ENCODE peak calls at places on chromosomes 13 and 19, in four cellular contexts. S is GM23338, P is neuronal stem cell, V is neural progenitor cell. Z is an unnamed sample.

GRCh38 chr13:27186295-27186694 is 14.7 kb upstream of the USP12 start:
- DNase-seq in S (no peak), V (no peak), P (no peak), Z (peak; percentile 59)

GRCh38 chr19:48997972-48998371 is 4.3 kb downstream of the RUVBL2 start:
- DNase-seq in P (peak; percentile 43), S (peak; percentile 95), V (peak; percentile 88), Z (no peak)

GRCh38 chr13:93450226-93450625 is 223.6 kb downstream of the GPC6 start:
- DNase-seq in P (no peak), V (no peak), S (no peak), Z (peak; percentile 58)

GRCh38 chr13:21234537-21234936 is 58.1 kb downstream of the MRPL57 start:
- DNase-seq in V (no peak), P (no peak), S (no peak), Z (peak; percentile 37)

GRCh38 chr19:30877591-30878230 is 471.5 kb downstream of the TSHZ3 start:
- DNase-seq in V (no peak), S (no peak), P (no peak), Z (no peak)

GRCh38 chr19:36604656-36605100 is 435 bp upstream of the ZNF382 start:
- DNase-seq in P (no peak), V (peak; percentile 54), S (peak; percentile 24), Z (peak; percentile 45)

GRCh38 chr13:27969866-27970229 is 733 bp upstream of the CDX2 start:
- DNase-seq in S (no peak), V (no peak), P (no peak), Z (no peak)

GRCh38 chr13:92413452-92413851 is 813.2 kb upstream of the GPC6 start:
- DNase-seq in S (no peak), V (no peak), P (no peak), Z (no peak)

GRCh38 chr19:15640294-15640903 is at the start of gene CYP4F3:
- DNase-seq in S (no peak), V (no peak), P (no peak), Z (peak; percentile 95)

DNA sequence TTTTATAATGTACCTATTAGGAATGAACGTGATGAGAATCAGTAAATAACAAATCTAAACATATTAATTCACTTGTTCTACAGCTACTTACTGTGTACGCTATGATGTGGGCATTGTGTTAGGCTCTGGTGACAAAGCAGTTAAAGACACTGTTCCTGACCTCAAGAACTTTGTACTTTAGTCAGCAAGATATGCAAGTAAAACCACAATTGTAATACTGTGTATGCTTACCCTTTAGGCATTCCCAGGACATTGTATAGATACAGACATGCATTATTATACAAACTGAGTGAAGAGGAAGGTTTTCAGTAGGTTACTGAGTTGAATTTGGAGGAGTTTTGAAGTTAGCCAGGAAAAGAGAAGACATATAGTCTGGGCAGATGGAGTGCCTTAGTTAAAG is 435.8 kb downstream of the HS6ST3 start:
- DNase-seq in P (no peak), V (no peak), S (no peak), Z (no peak)
- H3K27me3 ChIP-seq in P (no peaks in the 10 kb centered on the region), V (no peaks in the 10 kb centered on the region), S (no peaks in the 10 kb centered on the region), Z (no peaks in the 10 kb centered on the region)

GRCh38 chr19:10392120-10392519 is 11.2 kb downstream of the CDC37 start:
- DNase-seq in S (no peak), P (no peak), V (no peak), Z (no peak)
- H3K36me3 ChIP-seq in S (peaks cover 14% of the 10 kb centered on the region), P (peaks cover 70% of the 10 kb centered on the region), V (no peaks in the 10 kb centered on the region), Z (peaks cover 14% of the 10 kb centered on the region)

GRCh38 chr13:33510350-33510749 is 224.8 kb upstream of the STARD13 start:
- DNase-seq in S (no peak), P (no peak), V (no peak), Z (no peak)
- H2AFZ ChIP-seq in S (peak overlapping the region; percentile 74), P (peak overlapping the region; percentile 87), V (no peak overlapping the region), Z (no peak overlapping the region)

GRCh38 chr19:29529646-29530548 is 4.1 kb downstream of the VSTM2B start:
- DNase-seq in P (peak; percentile 54), V (peak; percentile 80), S (peak; percentile 81), Z (no peak)

GRCh38 chr19:29528946-29529645 is 3.3 kb downstream of the VSTM2B start:
- DNase-seq in S (peak; percentile 49), V (peak; percentile 48), P (peak; percentile 26), Z (peak; percentile 2)

GRCh38 chr19:29527500-29528328 is 1.9 kb downstream of the VSTM2B start:
- DNase-seq in P (no peak), V (no peak), S (peak; percentile 43), Z (no peak)

GRCh38 chr19:29526730-29527499 is 1.1 kb downstream of the VSTM2B start:
- DNase-seq in S (peak; percentile 57), V (peak; percentile 68), P (peak; percentile 53), Z (peak; percentile 5)

DNA sequence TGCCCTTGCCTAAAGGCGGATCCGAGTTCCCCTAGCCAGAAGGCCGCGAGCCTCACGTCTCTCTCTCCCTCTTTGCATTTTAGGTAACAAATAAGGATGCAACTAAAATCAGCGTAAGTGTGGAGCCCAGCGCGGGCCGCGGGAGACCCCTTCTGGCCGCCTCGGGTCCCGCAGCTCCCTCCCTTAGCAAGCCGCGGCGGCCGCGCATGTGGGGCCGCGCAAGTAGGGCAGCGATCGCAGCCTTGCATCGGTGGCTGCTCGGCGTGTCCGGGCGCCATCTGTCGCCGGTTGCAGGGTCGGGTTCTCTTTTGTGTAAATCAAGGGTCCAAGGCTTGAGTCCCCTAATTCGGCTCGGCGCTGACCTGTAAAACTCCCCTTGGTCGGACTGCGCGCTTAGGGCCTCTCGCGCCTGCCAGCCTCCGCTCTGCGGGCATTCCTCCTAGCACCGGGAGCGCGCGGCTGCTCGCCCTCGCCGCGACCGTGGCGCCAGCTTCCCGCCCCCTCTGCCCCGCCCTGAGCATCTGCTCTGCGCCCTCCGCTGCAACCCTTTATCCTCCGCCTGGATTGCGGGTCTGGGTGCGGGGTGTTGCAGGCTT is 2.7 kb downstream of the VSTM2B start:
- DNase-seq in P (peak; percentile 81), S (peak; percentile 90), V (peak; percentile 95), Z (peak; percentile 55)
- H3K27me3 ChIP-seq in P (peaks cover 91% of the 10 kb centered on the region), S (peaks cover 84% of the 10 kb centered on the region), V (peaks cover 87% of the 10 kb centered on the region), Z (peaks cover 58% of the 10 kb centered on the region)

DNA sequence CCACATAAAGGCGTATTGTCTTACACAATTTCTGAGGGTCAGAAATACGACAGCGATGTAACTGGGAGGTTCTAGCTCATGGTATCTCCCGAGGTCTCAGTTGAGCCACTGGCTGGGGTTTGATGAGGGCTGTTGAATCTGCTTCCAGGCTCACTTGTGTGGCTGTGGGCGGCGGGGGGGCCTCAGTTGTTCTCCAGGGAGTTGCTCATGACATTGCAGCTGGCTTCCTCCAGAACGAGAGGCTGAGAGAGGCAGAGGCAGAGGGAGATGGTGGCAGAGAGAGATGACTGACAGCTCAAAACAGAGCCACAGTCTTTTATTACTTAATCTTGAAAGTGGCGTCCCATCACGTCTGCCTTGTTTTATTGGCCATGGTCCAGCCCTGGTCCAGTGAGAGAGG is 6.2 kb upstream of the NLRP5 start:
- DNase-seq in P (no peak), V (no peak), S (no peak), Z (no peak)
- H3K36me3 ChIP-seq in P (no peaks in the 10 kb centered on the region), V (no peaks in the 10 kb centered on the region), S (no peaks in the 10 kb centered on the region), Z (no peaks in the 10 kb centered on the region)